ENCODE peak calls at places on chromosomes 2 and 18, in five cellular contexts. One of them, this sample, is unnamed.

GRCh38 chr2:61679096-61679495 is 140.9 kb upstream of the XPO1 start:
- DNase-seq in SK-MEL-5: no peak
- DNase-seq in AG08396: no peak
- DNase-seq in IMR-90: no peak
- DNase-seq in AG04450: no peak
- DNase-seq in this sample: no peak

GRCh38 chr2:127157651-127158460 is 50.9 kb upstream of the BIN1 start:
- DNase-seq in SK-MEL-5: peak
- DNase-seq in AG08396: no peak
- DNase-seq in IMR-90: no peak
- DNase-seq in AG04450: no peak
- DNase-seq in this sample: no peak

GRCh38 chr2:9008951-9009664 is 5.6 kb upstream of the MBOAT2 start:
- DNase-seq in SK-MEL-5: no peak
- DNase-seq in AG08396: no peak
- DNase-seq in IMR-90: no peak
- DNase-seq in AG04450: no peak
- DNase-seq in this sample: no peak

GRCh38 chr2:19673213-19673791 is 228.5 kb downstream of the TTC32 start:
- DNase-seq in SK-MEL-5: peak
- DNase-seq in AG08396: no peak
- DNase-seq in IMR-90: peak
- DNase-seq in AG04450: no peak
- DNase-seq in this sample: peak

GRCh38 chr2:1278125-1278524 is 135.1 kb upstream of the TPO start:
- DNase-seq in SK-MEL-5: no peak
- DNase-seq in AG08396: no peak
- DNase-seq in IMR-90: no peak
- DNase-seq in AG04450: no peak
- DNase-seq in this sample: no peak

GRCh38 chr2:224983719-224984388 is 58.4 kb downstream of the DOCK10 start:
- DNase-seq in SK-MEL-5: peak
- DNase-seq in AG08396: peak
- DNase-seq in IMR-90: peak
- DNase-seq in AG04450: no peak
- DNase-seq in this sample: no peak

GRCh38 chr18:25517881-25518715 is 166.1 kb upstream of the ZNF521 start:
- DNase-seq in SK-MEL-5: no peak
- DNase-seq in AG08396: no peak
- DNase-seq in IMR-90: no peak
- DNase-seq in AG04450: no peak
- DNase-seq in this sample: no peak

GRCh38 chr2:134284119-134284670 is 30.3 kb downstream of the MGAT5 start:
- DNase-seq in SK-MEL-5: no peak
- DNase-seq in AG08396: peak
- DNase-seq in IMR-90: peak
- DNase-seq in AG04450: no peak
- DNase-seq in this sample: no peak